ENCODE peak calls at places on chromosomes 1 and 21, in eight cellular contexts. V, I, T, D, E, P, L and U are unnamed samples.
A peak's percentile ranks its signal among the peaks of the same experiment; 100 is the strongest.

GRCh38 chr1:5917281-5917590 is 75.0 kb downstream of the NPHP4 start:
- DNase-seq in V (no peak), T (no peak), I (no peak), P (no peak), L (no peak), D (no peak), E (no peak), U (no peak)

GRCh38 chr1:6347641-6348487 is 45.7 kb downstream of the ACOT7 start:
- DNase-seq in I (peak; percentile 88), L (peak; percentile 65), V (peak; percentile 62), T (peak; percentile 78), P (peak; percentile 78), D (peak; percentile 21), E (no peak), U (peak; percentile 64)

GRCh38 chr1:205972081-205972480 is 28.8 kb upstream of the SLC26A9 start:
- DNase-seq in I (no peak), V (no peak), P (no peak), D (no peak), T (no peak), L (no peak), E (no peak), U (no peak)

GRCh38 chr1:156385534-156386031 is 16.6 kb downstream of the RHBG start:
- DNase-seq in P (peak; percentile 82), T (peak; percentile 87), I (peak; percentile 89), L (peak; percentile 58), V (peak; percentile 70), E (no peak), D (peak; percentile 75), U (peak; percentile 52)

GRCh38 chr1:39116868-39117728 is 87.4 kb upstream of the MACF1 start:
- DNase-seq in I (no peak), T (no peak), V (no peak), L (no peak), D (no peak), E (no peak), P (no peak), U (no peak)

GRCh38 chr1:218284377-218284916 is 646 bp upstream of the RRP15 start:
- DNase-seq in L (no peak), V (no peak), P (no peak), T (no peak), D (no peak), I (no peak), E (no peak), U (no peak)

GRCh38 chr1:63662056-63662836 is 69.0 kb downstream of the PGM1 start:
- DNase-seq in T (no peak), P (no peak), I (peak; percentile 59), D (no peak), E (no peak), L (no peak), V (no peak), U (no peak)

GRCh38 chr1:14929547-14930223 is 223.9 kb upstream of the TMEM51 start:
- DNase-seq in E (peak; percentile 78), I (no peak), D (no peak), V (no peak), L (no peak), T (no peak), P (peak; percentile 76), U (no peak)

GRCh38 chr1:76075877-76076276 is 1.3 kb downstream of the ST6GALNAC3 start:
- DNase-seq in E (no peak), T (peak; percentile 28), I (no peak), L (no peak), V (no peak), D (no peak), P (no peak), U (no peak)

GRCh38 chr1:41540886-41541591 is 56.6 kb upstream of the EDN2 start:
- DNase-seq in L (no peak), I (no peak), D (no peak), V (no peak), E (no peak), P (peak; percentile 48), T (no peak), U (no peak)

GRCh38 chr1:65531972-65532570 is 111.6 kb downstream of the LEPR start:
- DNase-seq in L (no peak), V (no peak), T (no peak), P (no peak), I (no peak), D (no peak), E (no peak), U (no peak)

GRCh38 chr1:201405484-201405831 is 6.3 kb upstream of the LAD1 start:
- DNase-seq in E (peak; percentile 90), T (no peak), L (no peak), I (no peak), V (no peak), D (no peak), P (peak; percentile 89), U (no peak)

GRCh38 chr21:43276811-43277210 is 108.0 kb downstream of the CRYAA start:
- DNase-seq in L (no peak), E (no peak), I (no peak), V (no peak), P (no peak), D (no peak), T (no peak), U (no peak)

GRCh38 chr1:209645574-209646452 is 6.4 kb downstream of the LAMB3 start:
- DNase-seq in I (no peak), L (no peak), V (no peak), T (no peak), E (no peak), D (no peak), P (no peak), U (no peak)

GRCh38 chr1:178509608-178510007 is 3.3 kb upstream of the TEX35 start:
- DNase-seq in L (no peak), P (no peak), D (no peak), E (no peak), I (no peak), T (no peak), V (no peak), U (no peak)

GRCh38 chr1:69221492-69221990 is 346.2 kb upstream of the LRRC7 start:
- DNase-seq in P (no peak), L (no peak), D (no peak), I (peak; percentile 69), T (no peak), V (no peak), E (no peak), U (no peak)

GRCh38 chr1:180563013-180563827 is 4.5 kb downstream of the OVAAL start:
- DNase-seq in P (no peak), V (no peak), L (no peak), D (no peak), E (peak; percentile 33), T (no peak), I (peak; percentile 58), U (no peak)